ENCODE peak calls at places on chromosome 6, in ten cellular contexts. K is lower lobe of right lung, F is breast epithelium, L is RWPE1, Y is IMR-90, W is body of pancreas, U is pancreas, H is lung, N is hepatocyte, C is heart right ventricle. X is an unnamed sample.

GRCh38 chr6:37860226-37860839 is 40.8 kb downstream of the ZFAND3 start:
- DNase-seq in K (no peak), F (no peak), L (peak), Y (peak), W (peak), U (no peak), H (no peak), N (peak), C (no peak), X (no peak)

GRCh38 chr6:46772038-46772437 is 21.2 kb upstream of the MEP1A start:
- DNase-seq in K (no peak), F (no peak), L (no peak), Y (no peak), W (no peak), U (no peak), H (no peak), N (no peak), C (no peak), X (no peak)

GRCh38 chr6:140960566-140960965 is 1172.2 kb upstream of the GJE1 start:
- DNase-seq in K (no peak), F (no peak), L (no peak), Y (peak), W (no peak), U (no peak), H (no peak), N (no peak), C (no peak), X (no peak)

GRCh38 chr6:109082178-109082577 is 12.5 kb downstream of the SESN1 start:
- DNase-seq in K (no peak), F (no peak), L (no peak), Y (peak), W (no peak), U (no peak), H (no peak), N (no peak), C (no peak), X (no peak)

GRCh38 chr6:112396221-112396620 is 49.1 kb downstream of the RFPL4B start:
- DNase-seq in K (no peak), F (no peak), L (no peak), Y (peak), W (no peak), U (no peak), H (no peak), N (peak), C (no peak), X (no peak)

GRCh38 chr6:121652726-121653623 is 217.5 kb downstream of the GJA1 start:
- DNase-seq in K (no peak), F (no peak), L (peak), Y (peak), W (no peak), U (no peak), H (no peak), N (peak), C (no peak), X (peak)

GRCh38 chr6:33737267-33738026 is 9.3 kb downstream of the IP6K3 start:
- DNase-seq in K (no peak), F (no peak), L (no peak), Y (no peak), W (no peak), U (peak), H (no peak), N (no peak), C (peak), X (no peak)

GRCh38 chr6:53986165-53986720 is 125.0 kb upstream of the MLIP start:
- DNase-seq in K (no peak), F (no peak), L (peak), Y (peak), W (peak), U (no peak), H (no peak), N (peak), C (no peak), X (peak)

GRCh38 chr6:153131037-153131981 is at the start of gene RGS17:
- DNase-seq in K (peak), F (no peak), L (peak), Y (peak), W (peak), U (peak), H (peak), N (peak), C (peak), X (peak)

GRCh38 chr6:136103763-136104311 is 146.3 kb downstream of the MTFR2 start:
- DNase-seq in K (no peak), F (no peak), L (no peak), Y (no peak), W (peak), U (peak), H (no peak), N (peak), C (peak), X (peak)

GRCh38 chr6:3376888-3377535 is 79.8 kb downstream of the SLC22A23 start:
- DNase-seq in K (no peak), F (no peak), L (no peak), Y (no peak), W (no peak), U (no peak), H (no peak), N (no peak), C (no peak), X (no peak)

GRCh38 chr6:4253604-4254211 is 118.3 kb upstream of the ECI2 start:
- DNase-seq in K (no peak), F (no peak), L (peak), Y (peak), W (peak), U (peak), H (peak), N (peak), C (peak), X (no peak)

GRCh38 chr6:35499372-35499771 is 2.5 kb upstream of the TEAD3 start:
- DNase-seq in K (no peak), F (no peak), L (no peak), Y (no peak), W (no peak), U (no peak), H (no peak), N (no peak), C (no peak), X (no peak)

GRCh38 chr6:37965964-37966676 is 146.6 kb downstream of the ZFAND3 start:
- DNase-seq in K (no peak), F (no peak), L (peak), Y (peak), W (no peak), U (no peak), H (no peak), N (no peak), C (no peak), X (no peak)

GRCh38 chr6:111210074-111210729 is 122.9 kb downstream of the SLC16A10 start:
- DNase-seq in K (no peak), F (no peak), L (peak), Y (peak), W (no peak), U (no peak), H (no peak), N (peak), C (no peak), X (no peak)

GRCh38 chr6:22231616-22232015 is 65.2 kb downstream of the PRL start:
- DNase-seq in K (no peak), F (no peak), L (peak), Y (peak), W (no peak), U (no peak), H (no peak), N (no peak), C (no peak), X (no peak)

GRCh38 chr6:154329350-154330170 is 27.0 kb downstream of the IPCEF1 start:
- DNase-seq in K (no peak), F (no peak), L (no peak), Y (no peak), W (no peak), U (no peak), H (no peak), N (no peak), C (no peak), X (no peak)

GRCh38 chr6:134701301-134701700 is 248.6 kb downstream of the ALDH8A1 start:
- DNase-seq in K (no peak), F (no peak), L (no peak), Y (no peak), W (no peak), U (no peak), H (no peak), N (no peak), C (no peak), X (no peak)

GRCh38 chr6:73652637-73653570 is 888 bp downstream of the SLC17A5 start:
- DNase-seq in K (peak), F (peak), L (peak), Y (peak), W (peak), U (peak), H (peak), N (peak), C (peak), X (peak)

GRCh38 chr6:14502551-14502950 is 385.0 kb downstream of the CD83 start:
- DNase-seq in K (no peak), F (no peak), L (peak), Y (peak), W (no peak), U (no peak), H (no peak), N (no peak), C (no peak), X (peak)

GRCh38 chr6:127606131-127606562 is 29.2 kb downstream of the C6orf58 start:
- DNase-seq in K (no peak), F (no peak), L (peak), Y (peak), W (no peak), U (no peak), H (no peak), N (peak), C (no peak), X (peak)

GRCh38 chr6:37717836-37718251 is 20.2 kb upstream of the MDGA1 start:
- DNase-seq in K (no peak), F (no peak), L (no peak), Y (peak), W (no peak), U (no peak), H (no peak), N (no peak), C (no peak), X (no peak)

GRCh38 chr6:33683051-33683571 is 28.4 kb downstream of the UQCC2 start:
- DNase-seq in K (no peak), F (no peak), L (no peak), Y (no peak), W (no peak), U (no peak), H (no peak), N (no peak), C (no peak), X (no peak)

GRCh38 chr6:168314948-168315347 is 4.6 kb downstream of the DACT2 start:
- DNase-seq in K (no peak), F (peak), L (peak), Y (no peak), W (no peak), U (no peak), H (no peak), N (peak), C (no peak), X (no peak)

GRCh38 chr6:133741375-133741861 is 147.5 kb upstream of the TCF21 start:
- DNase-seq in K (no peak), F (no peak), L (no peak), Y (peak), W (no peak), U (no peak), H (no peak), N (no peak), C (no peak), X (peak)

GRCh38 chr6:87483929-87484328 is 11.2 kb downstream of the SLC35A1 start:
- DNase-seq in K (no peak), F (no peak), L (peak), Y (peak), W (no peak), U (no peak), H (no peak), N (peak), C (peak), X (peak)

GRCh38 chr6:126038234-126038633 is 51.9 kb downstream of the TRMT11 start:
- DNase-seq in K (no peak), F (no peak), L (no peak), Y (no peak), W (no peak), U (no peak), H (no peak), N (no peak), C (no peak), X (no peak)

GRCh38 chr6:63058601-63059000 is 152.7 kb upstream of the FKBP1C start:
- DNase-seq in K (no peak), F (no peak), L (no peak), Y (no peak), W (no peak), U (no peak), H (no peak), N (no peak), C (no peak), X (no peak)

GRCh38 chr6:45640081-45640491 is 262.4 kb upstream of the SUPT3H start:
- DNase-seq in K (no peak), F (no peak), L (no peak), Y (peak), W (no peak), U (no peak), H (no peak), N (no peak), C (no peak), X (peak)

GRCh38 chr6:26199773-26200728 is 112.8 kb downstream of the HFE start:
- DNase-seq in K (peak), F (no peak), L (no peak), Y (peak), W (no peak), U (no peak), H (no peak), N (peak), C (no peak), X (no peak)

GRCh38 chr6:9539231-9539755 is 875.6 kb downstream of the TFAP2A start:
- DNase-seq in K (no peak), F (no peak), L (no peak), Y (no peak), W (no peak), U (no peak), H (no peak), N (peak), C (no peak), X (no peak)

GRCh38 chr6:38773338-38773737 is 58.2 kb downstream of the DNAH8 start:
- DNase-seq in K (no peak), F (no peak), L (no peak), Y (no peak), W (no peak), U (no peak), H (no peak), N (peak), C (no peak), X (no peak)

GRCh38 chr6:134148566-134148965 is 96.1 kb upstream of the SLC2A12 start:
- DNase-seq in K (no peak), F (no peak), L (no peak), Y (no peak), W (no peak), U (no peak), H (no peak), N (no peak), C (no peak), X (no peak)

GRCh38 chr6:105270511-105270910 is 90.7 kb upstream of the POPDC3 start:
- DNase-seq in K (no peak), F (no peak), L (no peak), Y (peak), W (no peak), U (no peak), H (no peak), N (no peak), C (no peak), X (no peak)

GRCh38 chr6:33169286-33170175 is 22.7 kb downstream of the COL11A2 start:
- DNase-seq in K (no peak), F (no peak), L (no peak), Y (no peak), W (no peak), U (no peak), H (no peak), N (no peak), C (no peak), X (no peak)

DNA sequence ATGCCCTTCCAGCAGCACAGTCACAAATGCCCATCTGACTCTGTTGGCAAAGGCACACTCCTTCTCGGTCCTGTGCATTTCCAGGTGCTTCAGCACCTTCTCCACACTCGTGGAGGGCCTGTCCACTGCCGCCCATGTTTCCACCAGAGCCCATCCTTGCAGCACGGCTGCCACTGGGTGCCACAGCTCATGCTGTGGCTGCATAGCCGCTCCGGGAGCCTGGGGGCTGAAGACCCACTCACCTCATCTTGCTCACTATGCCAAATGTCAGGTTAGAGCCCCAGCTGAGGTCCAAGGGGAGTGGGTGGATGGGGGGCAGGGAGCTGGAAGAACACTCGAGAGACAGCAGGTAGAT is 6.9 kb downstream of the ZKSCAN3 start:
- DNase-seq in K (no peak), F (no peak), L (no peak), Y (no peak), W (no peak), U (no peak), H (no peak), N (no peak), C (no peak), X (no peak)
- H3K27ac ChIP-seq in K (peak), F (peak), L (peak), Y (peak), W (peak), U (peak), H (peak), N (peak), C (peak), X (peak)

DNA sequence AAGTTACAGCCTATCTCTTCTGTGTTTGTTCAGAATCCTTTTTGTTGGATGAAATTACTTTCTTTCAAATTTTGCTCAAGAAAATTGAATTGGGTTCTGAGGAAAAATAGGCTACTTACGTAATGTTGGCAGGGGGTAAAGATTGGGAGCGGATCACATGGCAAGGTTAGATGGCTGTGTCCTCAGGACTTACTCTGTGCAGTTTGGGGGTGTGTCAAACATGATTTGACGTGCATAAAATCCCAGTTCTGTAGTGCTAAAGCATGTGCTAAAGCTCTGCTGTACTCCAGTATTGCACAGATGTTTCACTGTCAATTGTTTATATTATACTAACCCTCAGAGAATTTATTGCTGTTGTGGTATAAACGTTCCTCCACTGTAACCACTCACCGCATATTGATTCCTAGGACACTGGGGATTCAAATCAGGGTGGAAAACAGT is 2.6 kb downstream of the NT5E start:
- DNase-seq in K (no peak), F (no peak), L (no peak), Y (peak), W (no peak), U (no peak), H (no peak), N (no peak), C (no peak), X (no peak)
- H3K27ac ChIP-seq in K (no peak), F (no peak), L (no peak), Y (no peak), W (no peak), U (no peak), H (no peak), N (no peak), C (no peak), X (peak)

GRCh38 chr6:71529769-71530168 is 241.2 kb downstream of the OGFRL1 start:
- DNase-seq in K (no peak), F (no peak), L (no peak), Y (no peak), W (no peak), U (no peak), H (no peak), N (no peak), C (no peak), X (no peak)
- H3K27ac ChIP-seq in K (no peak), F (no peak), L (no peak), Y (no peak), W (no peak), U (no peak), H (no peak), N (no peak), C (no peak), X (no peak)

GRCh38 chr6:99331531-99331930 is 17.9 kb downstream of the FAXC start:
- DNase-seq in K (no peak), F (no peak), L (no peak), Y (no peak), W (no peak), U (no peak), H (no peak), N (no peak), C (no peak), X (no peak)
- H3K27ac ChIP-seq in K (no peak), F (no peak), L (no peak), Y (no peak), W (no peak), U (no peak), H (no peak), N (no peak), C (no peak), X (no peak)

GRCh38 chr6:119233327-119233984 is 116.1 kb downstream of the MAN1A1 start:
- DNase-seq in K (no peak), F (no peak), L (no peak), Y (no peak), W (no peak), U (no peak), H (no peak), N (no peak), C (no peak), X (no peak)
- H3K27ac ChIP-seq in K (no peak), F (no peak), L (no peak), Y (no peak), W (no peak), U (no peak), H (no peak), N (no peak), C (no peak), X (no peak)

GRCh38 chr6:13413466-13413862 is 73.9 kb downstream of the GFOD1 start:
- DNase-seq in K (no peak), F (peak), L (no peak), Y (peak), W (peak), U (peak), H (no peak), N (no peak), C (no peak), X (no peak)
- H3K27ac ChIP-seq in K (peak), F (peak), L (no peak), Y (peak), W (peak), U (no peak), H (peak), N (no peak), C (peak), X (no peak)

GRCh38 chr6:81863123-81863522 is 110.6 kb upstream of the TENT5A start:
- DNase-seq in K (no peak), F (no peak), L (no peak), Y (no peak), W (no peak), U (no peak), H (no peak), N (no peak), C (no peak), X (no peak)

GRCh38 chr6:81861281-81861680 is 108.8 kb upstream of the TENT5A start:
- DNase-seq in K (no peak), F (no peak), L (no peak), Y (no peak), W (no peak), U (no peak), H (no peak), N (no peak), C (no peak), X (no peak)

GRCh38 chr6:81859884-81860283 is 107.4 kb upstream of the TENT5A start:
- DNase-seq in K (no peak), F (no peak), L (no peak), Y (no peak), W (no peak), U (no peak), H (no peak), N (no peak), C (peak), X (no peak)

GRCh38 chr6:81865712-81866111 is 113.2 kb upstream of the TENT5A start:
- DNase-seq in K (no peak), F (no peak), L (peak), Y (peak), W (no peak), U (no peak), H (no peak), N (peak), C (no peak), X (peak)

GRCh38 chr6:81864124-81864523 is 111.6 kb upstream of the TENT5A start:
- DNase-seq in K (no peak), F (no peak), L (no peak), Y (no peak), W (no peak), U (no peak), H (no peak), N (no peak), C (no peak), X (no peak)
- H3K27ac ChIP-seq in K (no peak), F (no peak), L (no peak), Y (no peak), W (no peak), U (no peak), H (no peak), N (no peak), C (no peak), X (no peak)

DNA sequence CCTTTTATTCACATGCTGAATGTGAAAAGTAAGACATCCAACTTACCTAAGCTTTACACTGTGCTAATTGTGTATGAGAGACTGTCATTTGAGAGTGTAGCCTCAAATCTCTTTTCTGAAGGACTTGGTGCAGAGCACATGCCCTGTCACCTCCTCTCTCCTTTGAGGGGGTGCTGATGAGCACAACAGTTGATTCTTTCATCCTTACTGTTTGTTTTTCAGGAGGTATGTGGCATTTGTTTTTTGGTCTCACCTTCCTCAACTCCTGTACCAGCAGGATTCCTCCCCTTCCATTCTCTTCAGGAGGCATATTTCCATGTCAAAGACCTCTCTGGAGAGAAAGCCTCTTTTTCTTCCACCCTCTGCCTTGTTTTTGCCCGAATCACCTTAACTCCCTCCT is 252.6 kb upstream of the CITED2 start:
- DNase-seq in K (no peak), F (no peak), L (no peak), Y (no peak), W (no peak), U (no peak), H (no peak), N (no peak), C (no peak), X (no peak)
- H3K27ac ChIP-seq in K (no peak), F (no peak), L (no peak), Y (no peak), W (no peak), U (no peak), H (no peak), N (no peak), C (no peak), X (no peak)

GRCh38 chr6:24397631-24398030 is 5.1 kb upstream of the MRS2 start:
- DNase-seq in K (no peak), F (no peak), L (no peak), Y (no peak), W (no peak), U (no peak), H (no peak), N (no peak), C (no peak), X (no peak)
- H3K27ac ChIP-seq in K (no peak), F (no peak), L (no peak), Y (no peak), W (no peak), U (no peak), H (no peak), N (no peak), C (no peak), X (no peak)